ENCODE peak calls at places on chromosomes 16 and 17, in eight cellular contexts. D is suprapubic skin, G is BE2C, I is HFFc6, F is OCI-LY7, A is GM10248, T is lower leg skin, R is neural progenitor cell. W is an unnamed sample.

GRCh38 chr17:48215583-48216139 is 108.1 kb downstream of the SNX11 start:
- DNase-seq in G (peak), I (peak), R (peak), A (no peak), F (no peak), D (no peak), T (no peak), W (peak)

GRCh38 chr16:72793017-72793416 is 254.9 kb downstream of the ZFHX3 start:
- DNase-seq in I (no peak), F (no peak), T (no peak), A (no peak), G (no peak), R (no peak), D (no peak), W (no peak)

GRCh38 chr16:67844441-67844840 is 2.3 kb upstream of the NUTF2 start:
- DNase-seq in D (no peak), I (peak), A (no peak), T (no peak), F (peak), G (peak), R (peak), W (no peak)

GRCh38 chr17:70230883-70231282 is 61.6 kb downstream of the KCNJ2 start:
- DNase-seq in D (no peak), R (no peak), A (no peak), F (no peak), G (no peak), I (no peak), T (no peak), W (no peak)

GRCh38 chr17:62704381-62704971 is 77.0 kb downstream of the MRC2 start:
- DNase-seq in F (no peak), T (peak), A (no peak), D (no peak), G (no peak), R (no peak), I (peak), W (peak)

GRCh38 chr17:56913000-56913866 is 616 bp downstream of the TRIM25 start:
- DNase-seq in F (peak), R (peak), D (no peak), T (peak), G (peak), A (no peak), I (no peak), W (peak)

GRCh38 chr17:50507871-50508572 is at the start of gene MYCBPAP:
- DNase-seq in G (peak), R (peak), D (peak), A (peak), I (peak), F (peak), T (peak), W (peak)

GRCh38 chr17:82317394-82318168 is at the start of gene CD7:
- DNase-seq in G (peak), T (no peak), F (no peak), A (no peak), I (no peak), R (no peak), D (no peak), W (no peak)

GRCh38 chr17:62652251-62653001 is 25.0 kb downstream of the MRC2 start:
- DNase-seq in I (peak), T (no peak), F (no peak), G (peak), D (no peak), A (no peak), R (peak), W (peak)

GRCh38 chr17:32783602-32784001 is 93.3 kb downstream of the MYO1D start:
- DNase-seq in G (no peak), F (peak), T (no peak), I (peak), R (peak), A (peak), D (no peak), W (no peak)

GRCh38 chr17:1709971-1710806 is at the start of gene TLCD2:
- DNase-seq in A (no peak), R (peak), G (peak), T (peak), F (no peak), D (no peak), I (peak), W (peak)

GRCh38 chr17:31390748-31391495 is 553 bp upstream of the RAB11FIP4 start:
- DNase-seq in A (no peak), I (no peak), G (no peak), T (peak), R (peak), F (no peak), D (no peak), W (no peak)

GRCh38 chr17:10292057-10292931 is 80.5 kb downstream of the MYH13 start:
- DNase-seq in F (no peak), T (peak), I (peak), R (no peak), G (no peak), D (no peak), A (peak), W (no peak)

GRCh38 chr16:89534147-89534788 is 26.1 kb downstream of the SPG7 start:
- DNase-seq in R (no peak), F (peak), A (no peak), D (no peak), T (no peak), I (peak), G (no peak), W (peak)

GRCh38 chr17:3920940-3921852 is 4.9 kb upstream of the P2RX1 start:
- DNase-seq in A (no peak), T (no peak), F (peak), I (no peak), D (no peak), G (no peak), R (no peak), W (no peak)

GRCh38 chr17:34756670-34757021 is 177.3 kb downstream of the TMEM132E start:
- DNase-seq in I (no peak), D (peak), A (no peak), T (peak), R (no peak), F (no peak), G (peak), W (no peak)

GRCh38 chr17:13337864-13338371 is 263.8 kb downstream of the HS3ST3A1 start:
- DNase-seq in D (no peak), I (peak), A (peak), F (peak), G (peak), R (peak), T (no peak), W (peak)

GRCh38 chr16:287298-287811 is 4.4 kb downstream of the PDIA2 start:
- DNase-seq in I (no peak), D (no peak), R (no peak), A (no peak), G (peak), F (peak), T (no peak), W (no peak)
- TF ChIP-seq CTCF in I (peak), D (no peak), R (no peak), A (no peak), G (peak), F (peak), T (no peak), W (no peak)

GRCh38 chr16:30977502-30977901 is 7.5 kb upstream of the HSD3B7 start:
- DNase-seq in R (peak), T (no peak), I (no peak), D (no peak), G (peak), F (no peak), A (no peak), W (peak)
- TF ChIP-seq CTCF in R (peak), T (no peak), I (peak), D (no peak), G (peak), F (peak), A (peak), W (peak)

GRCh38 chr17:29617125-29617480 is 5.6 kb downstream of the CORO6 start:
- DNase-seq in A (peak), I (peak), G (peak), R (peak), T (peak), D (peak), F (peak), W (peak)

GRCh38 chr17:29619251-29619650 is 3.5 kb downstream of the CORO6 start:
- DNase-seq in I (peak), D (no peak), T (no peak), R (peak), A (no peak), G (no peak), F (peak), W (no peak)

GRCh38 chr17:29618272-29619065 is 4.2 kb downstream of the CORO6 start:
- DNase-seq in D (no peak), I (no peak), F (no peak), T (no peak), R (no peak), G (no peak), A (no peak), W (no peak)

GRCh38 chr17:29616300-29617048 is 6.2 kb downstream of the CORO6 start:
- DNase-seq in F (no peak), T (peak), D (no peak), R (no peak), G (no peak), A (no peak), I (no peak), W (no peak)

DNA sequence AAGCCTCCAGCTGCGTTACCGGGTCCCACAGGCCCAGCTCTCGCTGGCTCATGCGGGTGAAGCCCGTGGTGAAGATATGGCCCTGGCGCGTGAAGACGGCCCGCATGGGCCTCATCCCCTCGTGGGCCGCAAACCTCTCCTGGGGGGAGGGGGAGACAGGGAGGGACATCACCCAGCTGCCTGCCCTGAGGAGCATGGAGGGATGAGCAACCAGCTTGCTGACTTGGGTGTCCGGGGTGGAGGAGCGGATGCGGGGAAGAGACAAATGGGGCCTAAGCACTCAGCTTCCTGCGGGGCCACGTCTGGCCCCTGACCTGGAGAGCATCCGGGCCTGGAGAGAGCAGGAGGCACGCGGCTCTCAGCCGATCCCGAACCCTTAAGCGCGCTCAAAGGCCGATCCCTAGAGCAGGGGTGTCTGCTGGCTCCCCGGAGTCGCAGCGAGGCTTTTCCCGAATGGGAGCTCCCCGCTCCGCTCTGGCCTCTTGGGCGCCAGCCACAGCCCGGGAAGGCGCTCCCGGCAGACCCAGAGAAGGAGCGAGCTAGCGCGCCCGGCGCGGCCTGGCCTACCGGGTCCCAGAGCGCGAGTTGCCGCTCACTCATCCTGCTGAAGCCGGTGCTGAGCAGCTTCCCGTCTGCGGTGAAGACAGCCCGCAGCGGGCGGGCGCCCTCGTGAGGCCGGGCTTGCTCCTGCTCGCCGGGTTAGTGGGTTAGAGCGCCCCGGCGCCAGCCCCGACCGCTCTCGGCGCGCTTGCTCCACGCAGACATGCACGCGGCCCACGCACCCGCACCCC is 5.0 kb downstream of the CORO6 start:
- DNase-seq in I (no peak), D (peak), F (peak), A (peak), R (peak), G (no peak), T (peak), W (peak)
- TF ChIP-seq CTCF in I (peak), D (peak), F (peak), A (peak), R (peak), G (no peak), T (no peak), W (peak)

GRCh38 chr16:4232541-4233386 is 9.1 kb downstream of the SRL start:
- DNase-seq in D (no peak), R (no peak), G (no peak), F (no peak), T (no peak), I (no peak), A (no peak), W (no peak)
- TF ChIP-seq CTCF in D (no peak), R (no peak), G (no peak), F (no peak), T (no peak), I (no peak), A (no peak), W (no peak)

GRCh38 chr16:56420613-56421012 is 4.7 kb downstream of the AMFR start:
- DNase-seq in G (no peak), D (no peak), I (no peak), R (no peak), F (no peak), T (no peak), A (no peak), W (no peak)
- TF ChIP-seq CTCF in G (no peak), D (no peak), I (no peak), R (no peak), F (no peak), T (no peak), A (no peak), W (no peak)

GRCh38 chr16:88059701-88060386 is 108.6 kb downstream of the BANP start:
- DNase-seq in G (no peak), F (no peak), R (peak), I (no peak), T (no peak), D (no peak), A (no peak), W (no peak)

GRCh38 chr16:88062341-88062861 is 111.2 kb downstream of the BANP start:
- DNase-seq in F (no peak), T (peak), G (no peak), A (no peak), I (peak), R (peak), D (no peak), W (no peak)

GRCh38 chr16:88058817-88059216 is 107.6 kb downstream of the BANP start:
- DNase-seq in R (peak), A (no peak), I (no peak), F (no peak), G (no peak), T (no peak), D (no peak), W (no peak)

GRCh38 chr16:88061346-88062110 is 110.3 kb downstream of the BANP start:
- DNase-seq in I (no peak), D (no peak), A (no peak), F (no peak), T (no peak), R (peak), G (no peak), W (no peak)

DNA sequence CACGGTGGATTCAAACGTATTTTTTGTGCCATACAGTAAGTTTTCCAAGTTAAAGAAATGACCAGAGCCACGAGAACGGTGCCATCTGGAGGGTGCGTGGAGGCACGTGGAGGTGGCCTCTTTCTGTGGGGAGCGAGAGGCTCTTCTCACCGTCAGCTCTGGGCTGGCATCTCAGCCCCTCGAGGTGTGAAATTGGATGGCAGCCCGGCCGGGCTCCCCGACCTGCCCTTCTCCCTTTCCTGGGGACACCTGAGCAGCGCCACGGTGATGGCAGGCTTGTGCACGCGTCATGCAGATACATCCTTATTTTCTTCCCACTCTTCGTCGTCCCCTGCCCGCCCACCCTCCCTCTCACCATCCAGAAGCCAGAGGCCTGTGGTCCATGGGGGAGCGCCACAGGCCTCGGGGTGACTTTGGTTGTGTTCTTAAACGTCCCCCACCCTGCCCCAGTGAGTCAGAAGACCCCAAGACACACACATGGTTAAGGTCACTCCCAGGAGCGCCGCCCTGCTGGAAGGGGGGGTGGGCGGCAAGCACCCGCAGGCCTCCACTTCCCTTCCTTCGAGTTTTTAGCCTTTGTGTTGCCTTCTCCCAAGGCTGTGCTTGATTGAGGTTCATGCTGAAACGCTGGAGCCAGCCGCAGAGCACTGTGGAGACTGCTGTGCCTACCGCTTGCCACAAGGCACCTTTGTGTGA is 109.4 kb downstream of the BANP start:
- DNase-seq in A (no peak), I (no peak), F (no peak), G (no peak), R (peak), T (no peak), D (no peak), W (no peak)
- TF ChIP-seq CTCF in A (no peak), I (peak), F (peak), G (peak), R (peak), T (no peak), D (no peak), W (no peak)

W was measured in endothelial cell.